ENCODE peak calls at places on chromosome 9, in seven cellular contexts. One of them, this sample, is unnamed.

GRCh38 chr9:26245072-26245471 is 566.8 kb upstream of the TUSC1 start:
- DNase-seq in GM23248: no peak
- DNase-seq in fibroblast of lung: no peak
- DNase-seq in IMR-90: peak
- DNase-seq in neural progenitor cell: no peak
- DNase-seq in mesendoderm: no peak
- DNase-seq in SK-N-SH: no peak
- DNase-seq in this sample: no peak

GRCh38 chr9:37969130-37969529 is 65.2 kb upstream of the SLC25A51 start:
- DNase-seq in IMR-90: peak
- DNase-seq in SK-N-SH: no peak
- DNase-seq in mesendoderm: no peak
- DNase-seq in GM23248: peak
- DNase-seq in neural progenitor cell: no peak
- DNase-seq in fibroblast of lung: peak
- DNase-seq in this sample: peak

GRCh38 chr9:119349548-119349947 is 19.7 kb downstream of the BRINP1 start:
- DNase-seq in neural progenitor cell: peak
- DNase-seq in fibroblast of lung: no peak
- DNase-seq in mesendoderm: peak
- DNase-seq in SK-N-SH: no peak
- DNase-seq in IMR-90: no peak
- DNase-seq in GM23248: no peak
- DNase-seq in this sample: no peak

GRCh38 chr9:34717996-34718614 is 8.2 kb upstream of the CCL21 start:
- DNase-seq in SK-N-SH: no peak
- DNase-seq in GM23248: no peak
- DNase-seq in mesendoderm: no peak
- DNase-seq in neural progenitor cell: no peak
- DNase-seq in fibroblast of lung: no peak
- DNase-seq in IMR-90: peak
- DNase-seq in this sample: no peak

GRCh38 chr9:131713016-131713415 is 26.9 kb downstream of the RAPGEF1 start:
- DNase-seq in IMR-90: no peak
- DNase-seq in SK-N-SH: no peak
- DNase-seq in neural progenitor cell: no peak
- DNase-seq in mesendoderm: no peak
- DNase-seq in GM23248: no peak
- DNase-seq in fibroblast of lung: no peak
- DNase-seq in this sample: no peak

GRCh38 chr9:35903049-35903448 is 3.0 kb upstream of the HRCT1 start:
- DNase-seq in neural progenitor cell: peak
- DNase-seq in SK-N-SH: peak
- DNase-seq in fibroblast of lung: peak
- DNase-seq in mesendoderm: peak
- DNase-seq in GM23248: peak
- DNase-seq in IMR-90: peak
- DNase-seq in this sample: peak

GRCh38 chr9:84121991-84122523 is 141.5 kb downstream of the RMI1 start:
- DNase-seq in IMR-90: peak
- DNase-seq in neural progenitor cell: no peak
- DNase-seq in GM23248: no peak
- DNase-seq in SK-N-SH: peak
- DNase-seq in fibroblast of lung: peak
- DNase-seq in mesendoderm: no peak
- DNase-seq in this sample: peak

GRCh38 chr9:84851935-84852585 is 182.5 kb downstream of the NTRK2 start:
- DNase-seq in mesendoderm: peak
- DNase-seq in IMR-90: peak
- DNase-seq in SK-N-SH: no peak
- DNase-seq in fibroblast of lung: peak
- DNase-seq in GM23248: peak
- DNase-seq in neural progenitor cell: peak
- DNase-seq in this sample: peak

GRCh38 chr9:82410306-82410705 is 421.7 kb downstream of the SPATA31D1 start:
- DNase-seq in fibroblast of lung: peak
- DNase-seq in mesendoderm: peak
- DNase-seq in SK-N-SH: no peak
- DNase-seq in neural progenitor cell: no peak
- DNase-seq in IMR-90: peak
- DNase-seq in GM23248: peak
- DNase-seq in this sample: peak

GRCh38 chr9:85332487-85332886 is 409.3 kb downstream of the AGTPBP1 start:
- DNase-seq in GM23248: peak
- DNase-seq in mesendoderm: peak
- DNase-seq in IMR-90: no peak
- DNase-seq in neural progenitor cell: peak
- DNase-seq in fibroblast of lung: peak
- DNase-seq in SK-N-SH: peak
- DNase-seq in this sample: no peak

GRCh38 chr9:36191290-36191645 is 547 bp downstream of the CLTA start:
- DNase-seq in IMR-90: no peak
- DNase-seq in neural progenitor cell: peak
- DNase-seq in SK-N-SH: no peak
- DNase-seq in GM23248: peak
- DNase-seq in fibroblast of lung: no peak
- DNase-seq in mesendoderm: peak
- DNase-seq in this sample: peak

GRCh38 chr9:105994970-105995369 is 300.6 kb downstream of the TMEM38B start:
- DNase-seq in GM23248: peak
- DNase-seq in SK-N-SH: no peak
- DNase-seq in neural progenitor cell: no peak
- DNase-seq in fibroblast of lung: peak
- DNase-seq in IMR-90: no peak
- DNase-seq in mesendoderm: peak
- DNase-seq in this sample: no peak

GRCh38 chr9:133726401-133727276 is 11.5 kb downstream of the SARDH start:
- DNase-seq in SK-N-SH: peak
- DNase-seq in fibroblast of lung: peak
- DNase-seq in neural progenitor cell: peak
- DNase-seq in IMR-90: peak
- DNase-seq in GM23248: peak
- DNase-seq in mesendoderm: peak
- DNase-seq in this sample: peak

GRCh38 chr9:97572196-97572891 is 60.8 kb downstream of the TSTD2 start:
- DNase-seq in fibroblast of lung: no peak
- DNase-seq in SK-N-SH: no peak
- DNase-seq in neural progenitor cell: no peak
- DNase-seq in IMR-90: no peak
- DNase-seq in mesendoderm: no peak
- DNase-seq in GM23248: no peak
- DNase-seq in this sample: no peak

GRCh38 chr9:128494743-128495124 is 9.8 kb upstream of the GLE1 start:
- DNase-seq in fibroblast of lung: no peak
- DNase-seq in IMR-90: no peak
- DNase-seq in SK-N-SH: no peak
- DNase-seq in mesendoderm: no peak
- DNase-seq in neural progenitor cell: no peak
- DNase-seq in GM23248: no peak
- DNase-seq in this sample: no peak

GRCh38 chr9:14515564-14516198 is 177.6 kb downstream of the ZDHHC21 start:
- DNase-seq in mesendoderm: peak
- DNase-seq in neural progenitor cell: peak
- DNase-seq in fibroblast of lung: peak
- DNase-seq in IMR-90: no peak
- DNase-seq in GM23248: no peak
- DNase-seq in SK-N-SH: peak
- DNase-seq in this sample: no peak
- H3K9ac ChIP-seq in mesendoderm: no peak
- H3K9ac ChIP-seq in neural progenitor cell: no peak
- H3K9ac ChIP-seq in fibroblast of lung: no peak
- H3K9ac ChIP-seq in IMR-90: no peak
- H3K9ac ChIP-seq in GM23248: no peak
- H3K9ac ChIP-seq in SK-N-SH: no peak
- H3K9ac ChIP-seq in this sample: no peak

DNA sequence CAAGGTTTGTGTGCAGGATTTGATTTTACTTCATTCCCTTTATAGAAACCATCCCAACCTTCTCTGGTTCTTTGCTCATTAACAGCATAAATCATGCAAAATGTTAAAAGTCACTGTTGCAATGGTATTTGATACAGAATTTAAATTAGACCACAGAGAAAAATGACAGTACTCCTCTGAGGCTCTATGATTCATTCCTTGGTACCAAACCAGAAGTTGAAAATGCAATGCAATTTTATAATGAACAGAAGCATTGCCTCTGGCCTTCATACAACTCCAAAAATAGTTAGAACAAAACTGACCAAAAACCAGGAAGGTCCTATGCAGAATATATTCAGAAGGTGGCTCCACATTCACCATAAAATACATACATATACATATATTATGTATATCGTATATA is 607.1 kb downstream of the TLE1 start:
- DNase-seq in GM23248: no peak
- DNase-seq in SK-N-SH: no peak
- DNase-seq in mesendoderm: no peak
- DNase-seq in neural progenitor cell: no peak
- DNase-seq in fibroblast of lung: peak
- DNase-seq in IMR-90: peak
- DNase-seq in this sample: peak
- H3K9ac ChIP-seq in GM23248: no peak
- H3K9ac ChIP-seq in SK-N-SH: no peak
- H3K9ac ChIP-seq in mesendoderm: no peak
- H3K9ac ChIP-seq in neural progenitor cell: no peak
- H3K9ac ChIP-seq in fibroblast of lung: no peak
- H3K9ac ChIP-seq in IMR-90: no peak
- H3K9ac ChIP-seq in this sample: no peak

GRCh38 chr9:96008502-96009222 is 133.2 kb downstream of the ERCC6L2 start:
- DNase-seq in neural progenitor cell: no peak
- DNase-seq in fibroblast of lung: no peak
- DNase-seq in GM23248: peak
- DNase-seq in mesendoderm: no peak
- DNase-seq in IMR-90: peak
- DNase-seq in SK-N-SH: no peak
- DNase-seq in this sample: no peak
- H3K9ac ChIP-seq in neural progenitor cell: no peak
- H3K9ac ChIP-seq in fibroblast of lung: no peak
- H3K9ac ChIP-seq in GM23248: no peak
- H3K9ac ChIP-seq in mesendoderm: no peak
- H3K9ac ChIP-seq in IMR-90: no peak
- H3K9ac ChIP-seq in SK-N-SH: no peak
- H3K9ac ChIP-seq in this sample: no peak

GRCh38 chr9:571066-571465 is 270.4 kb upstream of the DMRT1 start:
- DNase-seq in mesendoderm: no peak
- DNase-seq in GM23248: no peak
- DNase-seq in IMR-90: no peak
- DNase-seq in fibroblast of lung: no peak
- DNase-seq in SK-N-SH: no peak
- DNase-seq in neural progenitor cell: no peak
- DNase-seq in this sample: no peak
- H3K9ac ChIP-seq in mesendoderm: no peak
- H3K9ac ChIP-seq in GM23248: no peak
- H3K9ac ChIP-seq in IMR-90: no peak
- H3K9ac ChIP-seq in fibroblast of lung: no peak
- H3K9ac ChIP-seq in SK-N-SH: no peak
- H3K9ac ChIP-seq in neural progenitor cell: no peak
- H3K9ac ChIP-seq in this sample: no peak

GRCh38 chr9:79571309-79572031 is at the start of gene TLE4:
- DNase-seq in mesendoderm: peak
- DNase-seq in SK-N-SH: peak
- DNase-seq in IMR-90: peak
- DNase-seq in neural progenitor cell: peak
- DNase-seq in GM23248: peak
- DNase-seq in fibroblast of lung: peak
- DNase-seq in this sample: peak
- H3K9ac ChIP-seq in mesendoderm: peak
- H3K9ac ChIP-seq in SK-N-SH: peak
- H3K9ac ChIP-seq in IMR-90: peak
- H3K9ac ChIP-seq in neural progenitor cell: peak
- H3K9ac ChIP-seq in GM23248: peak
- H3K9ac ChIP-seq in fibroblast of lung: peak
- H3K9ac ChIP-seq in this sample: peak

GRCh38 chr9:137598943-137599342 is 6.5 kb upstream of the ARRDC1 start:
- DNase-seq in SK-N-SH: no peak
- DNase-seq in GM23248: no peak
- DNase-seq in IMR-90: no peak
- DNase-seq in neural progenitor cell: no peak
- DNase-seq in fibroblast of lung: no peak
- DNase-seq in mesendoderm: no peak
- DNase-seq in this sample: no peak

GRCh38 chr9:137606005-137606601 is 617 bp downstream of the ARRDC1 start:
- DNase-seq in mesendoderm: no peak
- DNase-seq in GM23248: peak
- DNase-seq in fibroblast of lung: no peak
- DNase-seq in SK-N-SH: peak
- DNase-seq in neural progenitor cell: peak
- DNase-seq in IMR-90: no peak
- DNase-seq in this sample: peak

GRCh38 chr9:137605146-137606004 is at the start of gene ARRDC1:
- DNase-seq in IMR-90: peak
- DNase-seq in SK-N-SH: peak
- DNase-seq in GM23248: peak
- DNase-seq in neural progenitor cell: peak
- DNase-seq in mesendoderm: peak
- DNase-seq in fibroblast of lung: peak
- DNase-seq in this sample: peak

GRCh38 chr9:137604345-137605145 is 941 bp upstream of the ARRDC1 start:
- DNase-seq in fibroblast of lung: no peak
- DNase-seq in GM23248: peak
- DNase-seq in SK-N-SH: no peak
- DNase-seq in IMR-90: no peak
- DNase-seq in neural progenitor cell: peak
- DNase-seq in mesendoderm: no peak
- DNase-seq in this sample: no peak

DNA sequence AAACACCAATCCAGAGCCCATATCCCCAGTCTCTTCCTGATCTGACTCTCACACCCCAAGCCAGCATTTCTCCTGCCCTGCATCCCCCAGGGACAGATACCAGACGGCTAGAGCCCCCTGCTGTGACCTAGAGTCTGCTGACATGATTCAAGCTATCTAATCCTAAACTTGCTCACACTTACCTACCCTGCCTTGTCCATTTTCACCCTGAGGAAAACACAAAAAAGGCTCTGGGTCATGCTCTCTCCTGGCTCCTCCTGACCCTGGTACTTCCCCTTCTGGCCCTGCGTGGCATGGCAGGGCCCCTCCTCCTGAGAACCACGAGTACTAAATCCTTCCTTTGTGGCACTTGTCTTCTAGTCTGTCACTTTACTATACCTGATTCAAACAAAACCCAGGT is 2.8 kb upstream of the ARRDC1 start:
- DNase-seq in fibroblast of lung: no peak
- DNase-seq in IMR-90: no peak
- DNase-seq in SK-N-SH: no peak
- DNase-seq in GM23248: no peak
- DNase-seq in mesendoderm: peak
- DNase-seq in neural progenitor cell: peak
- DNase-seq in this sample: no peak
- H3K9ac ChIP-seq in fibroblast of lung: no peak
- H3K9ac ChIP-seq in IMR-90: no peak
- H3K9ac ChIP-seq in SK-N-SH: no peak
- H3K9ac ChIP-seq in GM23248: no peak
- H3K9ac ChIP-seq in mesendoderm: no peak
- H3K9ac ChIP-seq in neural progenitor cell: no peak
- H3K9ac ChIP-seq in this sample: no peak

This sample was measured in adipocyte.